ENCODE peak calls at places on chromosome 2, in four cellular contexts. One of them, this sample, is unnamed.

GRCh38 chr2:62852254-62852653 is 146.7 kb downstream of the EHBP1 start:
- DNase-seq in fibroblast of lung: no peak
- DNase-seq in H1: no peak
- DNase-seq in HepG2: no peak
- DNase-seq in this sample: no peak

GRCh38 chr2:97911922-97912575 is 83.7 kb downstream of the TMEM131 start:
- DNase-seq in fibroblast of lung: peak
- DNase-seq in H1: no peak
- DNase-seq in HepG2: peak
- DNase-seq in this sample: no peak

GRCh38 chr2:127066942-127067341 is 40.0 kb downstream of the BIN1 start:
- DNase-seq in fibroblast of lung: peak
- DNase-seq in H1: no peak
- DNase-seq in HepG2: no peak
- DNase-seq in this sample: no peak

GRCh38 chr2:161406316-161406715 is 9.8 kb upstream of the TBR1 start:
- DNase-seq in fibroblast of lung: no peak
- DNase-seq in H1: no peak
- DNase-seq in HepG2: no peak
- DNase-seq in this sample: no peak

GRCh38 chr2:180572346-180572745 is 408.1 kb upstream of the UBE2E3 start:
- DNase-seq in fibroblast of lung: peak
- DNase-seq in H1: no peak
- DNase-seq in HepG2: no peak
- DNase-seq in this sample: no peak

GRCh38 chr2:118618279-118618678 is 229.2 kb downstream of the EN1 start:
- DNase-seq in fibroblast of lung: no peak
- DNase-seq in H1: no peak
- DNase-seq in HepG2: no peak
- DNase-seq in this sample: no peak

GRCh38 chr2:4775668-4776067 is 916.5 kb upstream of the SOX11 start:
- DNase-seq in fibroblast of lung: no peak
- DNase-seq in H1: no peak
- DNase-seq in HepG2: no peak
- DNase-seq in this sample: no peak

GRCh38 chr2:189113963-189114362 is 65.6 kb downstream of the COL5A2 start:
- DNase-seq in fibroblast of lung: no peak
- DNase-seq in H1: no peak
- DNase-seq in HepG2: no peak
- DNase-seq in this sample: no peak

GRCh38 chr2:76391663-76392062 is 680.9 kb upstream of the GCFC2 start:
- DNase-seq in fibroblast of lung: no peak
- DNase-seq in H1: no peak
- DNase-seq in HepG2: peak
- DNase-seq in this sample: no peak

GRCh38 chr2:102060047-102060446 is 68.3 kb downstream of the IL1R2 start:
- DNase-seq in fibroblast of lung: no peak
- DNase-seq in H1: no peak
- DNase-seq in HepG2: no peak
- DNase-seq in this sample: no peak

GRCh38 chr2:238370482-238371372 is 50.4 kb downstream of the TRAF3IP1 start:
- DNase-seq in fibroblast of lung: peak
- DNase-seq in H1: no peak
- DNase-seq in HepG2: peak
- DNase-seq in this sample: peak

GRCh38 chr2:101125374-101125773 is 25.8 kb downstream of the TBC1D8 start:
- DNase-seq in fibroblast of lung: peak
- DNase-seq in H1: no peak
- DNase-seq in HepG2: peak
- DNase-seq in this sample: no peak

GRCh38 chr2:118721817-118722551 is 125.5 kb downstream of the EN1 start:
- DNase-seq in fibroblast of lung: no peak
- DNase-seq in H1: no peak
- DNase-seq in HepG2: no peak
- DNase-seq in this sample: no peak

GRCh38 chr2:112156152-112156986 is 18.2 kb downstream of the FBLN7 start:
- DNase-seq in fibroblast of lung: peak
- DNase-seq in H1: no peak
- DNase-seq in HepG2: peak
- DNase-seq in this sample: no peak

GRCh38 chr2:118249970-118250369 is 161.7 kb downstream of the INSIG2 start:
- DNase-seq in fibroblast of lung: no peak
- DNase-seq in H1: no peak
- DNase-seq in HepG2: no peak
- DNase-seq in this sample: no peak

GRCh38 chr2:160328748-160329147 is 128.7 kb upstream of the ITGB6 start:
- DNase-seq in fibroblast of lung: peak
- DNase-seq in H1: no peak
- DNase-seq in HepG2: no peak
- DNase-seq in this sample: no peak

DNA sequence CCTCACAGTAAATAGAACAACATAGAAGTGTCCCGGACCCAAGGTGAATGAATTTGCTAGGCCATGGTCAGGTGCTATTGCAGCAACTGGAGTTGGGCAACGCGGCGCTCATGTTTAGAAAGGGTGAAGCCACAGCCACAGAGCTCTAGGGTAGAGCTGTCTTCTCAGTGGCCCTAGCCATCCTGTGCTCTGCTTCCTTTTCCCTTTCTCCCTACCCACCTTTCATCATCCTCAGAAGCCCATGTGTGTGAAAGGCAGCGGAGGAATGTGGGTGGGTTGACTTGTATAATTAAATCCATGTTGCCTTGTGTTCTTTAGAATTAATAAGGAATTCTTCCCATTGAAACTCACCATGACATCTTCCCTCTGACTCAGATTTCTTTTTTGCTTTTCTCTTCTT is 336.7 kb downstream of the OSR1 start:
- DNase-seq in fibroblast of lung: peak
- DNase-seq in H1: no peak
- DNase-seq in HepG2: peak
- DNase-seq in this sample: no peak
- H3K4me2 ChIP-seq in fibroblast of lung: no peak
- H3K4me2 ChIP-seq in H1: no peak
- H3K4me2 ChIP-seq in HepG2: peak
- H3K4me2 ChIP-seq in this sample: no peak

GRCh38 chr2:174334781-174335604 is at the start of gene SP9:
- DNase-seq in fibroblast of lung: peak
- DNase-seq in H1: no peak
- DNase-seq in HepG2: peak
- DNase-seq in this sample: peak

GRCh38 chr2:174335605-174336402 is 1.1 kb downstream of the SP9 start:
- DNase-seq in fibroblast of lung: no peak
- DNase-seq in H1: no peak
- DNase-seq in HepG2: no peak
- DNase-seq in this sample: no peak

GRCh38 chr2:174338155-174338495 is 3.4 kb downstream of the SP9 start:
- DNase-seq in fibroblast of lung: peak
- DNase-seq in H1: no peak
- DNase-seq in HepG2: no peak
- DNase-seq in this sample: no peak

GRCh38 chr2:174337337-174338154 is 2.8 kb downstream of the SP9 start:
- DNase-seq in fibroblast of lung: peak
- DNase-seq in H1: no peak
- DNase-seq in HepG2: no peak
- DNase-seq in this sample: peak

DNA sequence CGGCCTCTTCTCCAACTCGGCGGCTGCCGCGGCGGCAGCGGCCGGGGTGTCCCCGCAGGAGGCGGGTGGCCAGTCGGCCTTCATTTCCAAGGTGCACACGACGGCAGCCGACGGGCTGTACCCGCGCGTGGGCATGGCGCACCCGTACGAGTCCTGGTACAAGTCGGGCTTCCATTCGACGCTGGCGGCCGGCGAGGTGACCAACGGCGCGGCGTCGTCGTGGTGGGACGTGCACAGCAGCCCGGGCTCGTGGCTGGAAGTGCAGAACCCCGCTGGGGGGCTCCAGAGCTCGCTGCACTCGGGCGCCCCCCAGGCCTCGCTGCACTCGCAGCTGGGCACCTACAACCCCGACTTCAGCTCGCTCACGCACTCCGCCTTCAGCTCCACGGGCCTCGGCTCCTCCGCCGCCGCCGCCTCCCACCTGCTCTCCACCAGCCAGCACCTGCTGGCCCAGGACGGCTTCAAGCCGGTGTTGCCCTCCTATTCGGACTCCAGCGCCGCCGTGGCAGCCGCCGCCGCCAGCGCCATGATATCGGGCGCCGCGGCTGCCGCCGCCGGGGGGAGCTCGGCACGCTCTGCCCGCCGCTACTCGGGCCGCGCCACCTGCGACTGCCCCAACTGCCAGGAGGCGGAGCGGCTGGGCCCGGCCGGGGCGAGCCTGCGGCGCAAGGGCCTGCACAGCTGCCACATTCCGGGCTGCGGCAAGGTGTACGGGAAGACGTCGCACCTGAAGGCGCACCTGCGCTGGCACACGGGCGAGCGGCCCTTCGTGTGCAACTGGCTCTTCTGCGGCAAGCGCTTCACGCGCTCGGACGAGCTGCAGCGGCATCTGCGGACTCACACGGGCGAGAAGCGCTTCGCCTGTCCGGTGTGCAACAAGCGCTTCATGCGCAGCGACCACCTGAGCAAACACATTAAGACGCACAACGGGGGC is 1.9 kb downstream of the SP9 start:
- DNase-seq in fibroblast of lung: no peak
- DNase-seq in H1: no peak
- DNase-seq in HepG2: peak
- DNase-seq in this sample: peak
- TF ChIP-seq EZH2 in fibroblast of lung: peak
- TF ChIP-seq EZH2 in H1: peak
- TF ChIP-seq EZH2 in HepG2: no peak
- TF ChIP-seq EZH2 in this sample: no peak

DNA sequence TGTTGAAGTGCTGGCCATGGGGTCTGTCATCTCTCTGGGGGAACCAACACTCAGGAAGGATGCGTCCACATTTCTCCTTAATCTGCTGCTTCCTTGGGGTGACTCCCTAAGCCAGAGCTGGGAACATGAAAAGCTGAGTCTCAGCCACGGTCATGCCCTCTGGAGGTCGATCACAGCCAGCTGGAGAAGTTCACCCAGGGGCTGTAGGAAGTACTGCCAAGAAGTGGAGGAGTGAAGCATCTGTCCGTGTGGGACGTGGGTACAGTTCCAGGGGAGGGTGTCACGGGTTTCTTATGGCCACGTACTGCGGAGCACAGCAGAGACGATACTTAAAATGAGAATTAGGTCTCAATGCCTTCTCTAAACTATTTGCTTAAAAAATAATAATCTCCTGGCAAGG is 42.4 kb upstream of the IGFBP2 start:
- DNase-seq in fibroblast of lung: peak
- DNase-seq in H1: no peak
- DNase-seq in HepG2: no peak
- DNase-seq in this sample: no peak
- H3K4me2 ChIP-seq in fibroblast of lung: no peak
- H3K4me2 ChIP-seq in H1: no peak
- H3K4me2 ChIP-seq in HepG2: no peak
- H3K4me2 ChIP-seq in this sample: no peak

GRCh38 chr2:15645300-15645699 is 53.6 kb downstream of the DDX1 start:
- DNase-seq in fibroblast of lung: no peak
- DNase-seq in H1: no peak
- DNase-seq in HepG2: no peak
- DNase-seq in this sample: no peak
- TF ChIP-seq EZH2 in fibroblast of lung: no peak
- TF ChIP-seq EZH2 in H1: no peak
- TF ChIP-seq EZH2 in HepG2: no peak
- TF ChIP-seq EZH2 in this sample: no peak